ENCODE peak calls at places on chromosomes 5 and 9, in four cellular contexts. One of them, this sample, is unnamed.

GRCh38 chr5:13731229-13731628 is 213.3 kb downstream of the DNAH5 start:
- DNase-seq in fibroblast of the aortic adventitia: no peak
- DNase-seq in choroid plexus epithelial cell: no peak
- DNase-seq in breast epithelium: no peak
- DNase-seq in this sample: no peak

GRCh38 chr5:15844871-15845270 is 334.7 kb downstream of the MARCHF11 start:
- DNase-seq in breast epithelium: no peak
- DNase-seq in fibroblast of the aortic adventitia: no peak
- DNase-seq in choroid plexus epithelial cell: no peak
- DNase-seq in this sample: no peak

GRCh38 chr9:117545846-117546245 is 131.0 kb upstream of the ASTN2 start:
- DNase-seq in choroid plexus epithelial cell: no peak
- DNase-seq in fibroblast of the aortic adventitia: no peak
- DNase-seq in breast epithelium: no peak
- DNase-seq in this sample: no peak

GRCh38 chr5:167723254-167723871 is 568.1 kb upstream of the WWC1 start:
- DNase-seq in breast epithelium: peak; percentile 70
- DNase-seq in fibroblast of the aortic adventitia: peak; percentile 83
- DNase-seq in choroid plexus epithelial cell: peak; percentile 88
- DNase-seq in this sample: peak; percentile 93

GRCh38 chr5:151598984-151599383 is 7.9 kb upstream of the FAT2 start:
- DNase-seq in fibroblast of the aortic adventitia: no peak
- DNase-seq in breast epithelium: no peak
- DNase-seq in choroid plexus epithelial cell: peak; percentile 25
- DNase-seq in this sample: no peak

GRCh38 chr5:173331956-173332479 is 3.8 kb upstream of the STC2 start:
- DNase-seq in choroid plexus epithelial cell: peak; percentile 95
- DNase-seq in breast epithelium: no peak
- DNase-seq in fibroblast of the aortic adventitia: peak; percentile 81
- DNase-seq in this sample: peak; percentile 84

GRCh38 chr5:76972670-76973069 is 19.8 kb downstream of the CRHBP start:
- DNase-seq in choroid plexus epithelial cell: no peak
- DNase-seq in fibroblast of the aortic adventitia: no peak
- DNase-seq in breast epithelium: no peak
- DNase-seq in this sample: no peak

GRCh38 chr5:167261309-167262100 is 1029.9 kb upstream of the WWC1 start:
- DNase-seq in fibroblast of the aortic adventitia: peak; percentile 5
- DNase-seq in choroid plexus epithelial cell: peak; percentile 7
- DNase-seq in breast epithelium: no peak
- DNase-seq in this sample: no peak

GRCh38 chr9:36802171-36802920 is 229.7 kb downstream of the MELK start:
- DNase-seq in breast epithelium: no peak
- DNase-seq in choroid plexus epithelial cell: peak; percentile 65
- DNase-seq in fibroblast of the aortic adventitia: peak; percentile 20
- DNase-seq in this sample: no peak

GRCh38 chr5:107501965-107502691 is 168.6 kb downstream of the EFNA5 start:
- DNase-seq in choroid plexus epithelial cell: peak; percentile 41
- DNase-seq in breast epithelium: no peak
- DNase-seq in fibroblast of the aortic adventitia: no peak
- DNase-seq in this sample: no peak

GRCh38 chr5:168261212-168261575 is 30.3 kb upstream of the WWC1 start:
- DNase-seq in fibroblast of the aortic adventitia: peak; percentile 47
- DNase-seq in breast epithelium: no peak
- DNase-seq in choroid plexus epithelial cell: no peak
- DNase-seq in this sample: no peak

GRCh38 chr9:134056483-134057310 is 11.1 kb downstream of the BRD3 start:
- DNase-seq in choroid plexus epithelial cell: no peak
- DNase-seq in fibroblast of the aortic adventitia: no peak
- DNase-seq in breast epithelium: no peak
- DNase-seq in this sample: no peak

GRCh38 chr9:76198336-76198735 is 195.9 kb downstream of the RFK start:
- DNase-seq in fibroblast of the aortic adventitia: peak; percentile 81
- DNase-seq in choroid plexus epithelial cell: peak; percentile 72
- DNase-seq in breast epithelium: no peak
- DNase-seq in this sample: no peak
- TF ChIP-seq CTCF in fibroblast of the aortic adventitia: no peak
- TF ChIP-seq CTCF in choroid plexus epithelial cell: no peak
- TF ChIP-seq CTCF in breast epithelium: no peak
- TF ChIP-seq CTCF in this sample: no peak

GRCh38 chr9:89492586-89492985 is 5.3 kb downstream of the SEMA4D start:
- DNase-seq in fibroblast of the aortic adventitia: no peak
- DNase-seq in breast epithelium: no peak
- DNase-seq in choroid plexus epithelial cell: no peak
- DNase-seq in this sample: no peak
- H3K4me3 ChIP-seq in fibroblast of the aortic adventitia: no peak overlapping the region
- H3K4me3 ChIP-seq in breast epithelium: no peak overlapping the region
- H3K4me3 ChIP-seq in choroid plexus epithelial cell: no peak overlapping the region
- H3K4me3 ChIP-seq in this sample: no peak overlapping the region

GRCh38 chr9:31335529-31336234 is 1048.8 kb upstream of the ACO1 start:
- DNase-seq in choroid plexus epithelial cell: no peak
- DNase-seq in fibroblast of the aortic adventitia: no peak
- DNase-seq in breast epithelium: no peak
- DNase-seq in this sample: no peak

GRCh38 chr9:31336841-31337240 is 1047.6 kb upstream of the ACO1 start:
- DNase-seq in breast epithelium: no peak
- DNase-seq in choroid plexus epithelial cell: no peak
- DNase-seq in fibroblast of the aortic adventitia: no peak
- DNase-seq in this sample: no peak

GRCh38 chr9:31334837-31335528 is 1049.5 kb upstream of the ACO1 start:
- DNase-seq in choroid plexus epithelial cell: no peak
- DNase-seq in breast epithelium: no peak
- DNase-seq in fibroblast of the aortic adventitia: no peak
- DNase-seq in this sample: no peak

GRCh38 chr9:31336391-31336790 is 1048.1 kb upstream of the ACO1 start:
- DNase-seq in fibroblast of the aortic adventitia: no peak
- DNase-seq in choroid plexus epithelial cell: peak; percentile 15
- DNase-seq in breast epithelium: no peak
- DNase-seq in this sample: no peak
- TF ChIP-seq CTCF in fibroblast of the aortic adventitia: no peak
- TF ChIP-seq CTCF in choroid plexus epithelial cell: no peak
- TF ChIP-seq CTCF in breast epithelium: no peak
- TF ChIP-seq CTCF in this sample: no peak

GRCh38 chr5:142322403-142322746 is 2.4 kb downstream of the SPRY4 start:
- DNase-seq in breast epithelium: no peak
- DNase-seq in choroid plexus epithelial cell: no peak
- DNase-seq in fibroblast of the aortic adventitia: no peak
- DNase-seq in this sample: no peak
- H3K4me3 ChIP-seq in breast epithelium: peak overlapping the region; percentile 93
- H3K4me3 ChIP-seq in choroid plexus epithelial cell: peak overlapping the region; percentile 92
- H3K4me3 ChIP-seq in fibroblast of the aortic adventitia: peak overlapping the region; percentile 83
- H3K4me3 ChIP-seq in this sample: no peak overlapping the region

GRCh38 chr5:42767491-42768105 is 11.0 kb downstream of the CCDC152 start:
- DNase-seq in fibroblast of the aortic adventitia: peak; percentile 61
- DNase-seq in breast epithelium: no peak
- DNase-seq in choroid plexus epithelial cell: peak; percentile 60
- DNase-seq in this sample: no peak
- TF ChIP-seq CTCF in fibroblast of the aortic adventitia: peak; percentile 39
- TF ChIP-seq CTCF in breast epithelium: peak; percentile 63
- TF ChIP-seq CTCF in choroid plexus epithelial cell: peak; percentile 49
- TF ChIP-seq CTCF in this sample: no peak

GRCh38 chr9:109253637-109254284 is 67.1 kb downstream of the EPB41L4B start:
- DNase-seq in breast epithelium: peak; percentile 73
- DNase-seq in choroid plexus epithelial cell: peak; percentile 88
- DNase-seq in fibroblast of the aortic adventitia: peak; percentile 71
- DNase-seq in this sample: no peak
- H3K4me3 ChIP-seq in breast epithelium: no peak overlapping the region
- H3K4me3 ChIP-seq in choroid plexus epithelial cell: no peak overlapping the region
- H3K4me3 ChIP-seq in fibroblast of the aortic adventitia: no peak overlapping the region
- H3K4me3 ChIP-seq in this sample: no peak overlapping the region

GRCh38 chr9:99889120-99889519 is 17.3 kb upstream of the STX17 start:
- DNase-seq in breast epithelium: no peak
- DNase-seq in fibroblast of the aortic adventitia: no peak
- DNase-seq in choroid plexus epithelial cell: no peak
- DNase-seq in this sample: no peak
- TF ChIP-seq CTCF in breast epithelium: no peak
- TF ChIP-seq CTCF in fibroblast of the aortic adventitia: no peak
- TF ChIP-seq CTCF in choroid plexus epithelial cell: peak; percentile 5
- TF ChIP-seq CTCF in this sample: no peak

GRCh38 chr9:68704804-68705635 is at the start of gene PIP5K1B:
- DNase-seq in choroid plexus epithelial cell: peak; percentile 53
- DNase-seq in fibroblast of the aortic adventitia: peak; percentile 22
- DNase-seq in breast epithelium: peak; percentile 74
- DNase-seq in this sample: peak; percentile 16

GRCh38 chr9:68708089-68708488 is 3.0 kb downstream of the PIP5K1B start:
- DNase-seq in breast epithelium: no peak
- DNase-seq in fibroblast of the aortic adventitia: no peak
- DNase-seq in choroid plexus epithelial cell: no peak
- DNase-seq in this sample: no peak

GRCh38 chr9:68705636-68706578 is 867 bp downstream of the PIP5K1B start:
- DNase-seq in fibroblast of the aortic adventitia: no peak
- DNase-seq in breast epithelium: no peak
- DNase-seq in choroid plexus epithelial cell: peak; percentile 10
- DNase-seq in this sample: no peak

GRCh38 chr9:68708513-68708912 is 3.5 kb downstream of the PIP5K1B start:
- DNase-seq in choroid plexus epithelial cell: no peak
- DNase-seq in fibroblast of the aortic adventitia: no peak
- DNase-seq in breast epithelium: no peak
- DNase-seq in this sample: no peak

GRCh38 chr9:68706579-68707201 is 1.6 kb downstream of the PIP5K1B start:
- DNase-seq in breast epithelium: no peak
- DNase-seq in fibroblast of the aortic adventitia: no peak
- DNase-seq in choroid plexus epithelial cell: no peak
- DNase-seq in this sample: no peak
- H3K4me3 ChIP-seq in breast epithelium: peak overlapping the region; percentile 79
- H3K4me3 ChIP-seq in fibroblast of the aortic adventitia: no peak overlapping the region
- H3K4me3 ChIP-seq in choroid plexus epithelial cell: no peak overlapping the region
- H3K4me3 ChIP-seq in this sample: no peak overlapping the region

DNA sequence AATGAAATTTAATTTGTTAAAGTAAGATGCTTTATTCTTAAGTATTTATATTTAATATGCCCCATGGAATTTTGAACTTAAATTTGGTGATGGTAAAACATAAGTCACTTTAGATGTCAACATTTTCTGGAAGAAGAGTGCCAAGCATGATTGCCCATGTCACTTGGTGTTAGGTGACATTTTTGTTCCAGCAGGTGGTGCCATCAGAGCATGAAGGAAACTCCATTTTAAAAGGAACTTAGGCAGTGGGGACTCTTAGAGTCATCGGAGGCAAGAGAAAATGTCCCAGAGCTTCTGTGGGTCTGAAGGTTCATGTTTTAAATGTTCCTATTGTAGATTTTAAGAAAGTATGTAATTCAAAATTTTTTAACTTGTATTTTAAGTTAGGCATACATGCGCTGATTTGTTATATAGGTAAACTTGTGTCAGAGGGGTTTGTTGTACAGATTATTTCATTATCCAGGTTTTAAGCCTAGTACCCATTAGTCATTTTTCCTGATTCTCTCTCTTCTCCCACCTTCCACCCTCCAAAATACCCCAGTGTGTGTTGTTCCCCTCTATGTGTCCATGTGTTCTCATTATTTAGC is 789.3 kb downstream of the SEMA5A start:
- DNase-seq in fibroblast of the aortic adventitia: peak; percentile 70
- DNase-seq in breast epithelium: no peak
- DNase-seq in choroid plexus epithelial cell: peak; percentile 69
- DNase-seq in this sample: no peak
- TF ChIP-seq CTCF in fibroblast of the aortic adventitia: peak; percentile 67
- TF ChIP-seq CTCF in breast epithelium: peak; percentile 24
- TF ChIP-seq CTCF in choroid plexus epithelial cell: peak; percentile 78
- TF ChIP-seq CTCF in this sample: no peak